ENCODE peak calls at places on chromosomes 2 and 18, in seven cellular contexts. N is Panc1; I is left lung; V is progenitor cell of endocrine pancreas; E is CD8-positive, alpha-beta T cell; Q is sigmoid colon; U is pancreas. T is an unnamed sample.

GRCh38 chr2:187541086-187542085 is 12.8 kb downstream of the TFPI start:
- DNase-seq in E (no peak), N (no peak), U (no peak), V (no peak), Q (no peak), I (no peak), T (no peak)

GRCh38 chr2:141767051-141767450 is 363.8 kb downstream of the LRP1B start:
- DNase-seq in E (no peak), Q (no peak), N (no peak), U (no peak), I (no peak), V (no peak), T (no peak)

GRCh38 chr2:79982445-79982844 is 322.1 kb downstream of the LRRTM1 start:
- DNase-seq in E (no peak), Q (no peak), I (no peak), N (no peak), V (no peak), U (no peak), T (no peak)

GRCh38 chr2:208545398-208546042 is 138.9 kb downstream of the PTH2R start:
- DNase-seq in Q (no peak), N (no peak), E (no peak), I (no peak), V (no peak), U (no peak), T (no peak)

GRCh38 chr2:165794520-165794882 is 454 bp upstream of the GALNT3 start:
- DNase-seq in V (no peak), Q (peak; percentile 57), I (peak; percentile 83), N (no peak), U (no peak), E (peak; percentile 46), T (no peak)

GRCh38 chr2:234670052-234670451 is 173.2 kb upstream of the ARL4C start:
- DNase-seq in E (no peak), U (no peak), Q (no peak), N (no peak), V (no peak), I (no peak), T (no peak)

GRCh38 chr18:14945286-14945685 is 197.3 kb downstream of the ANKRD30B start:
- DNase-seq in N (no peak), V (no peak), E (no peak), Q (no peak), I (no peak), U (no peak), T (no peak)

GRCh38 chr2:24466871-24467870 is 23.9 kb upstream of the NCOA1 start:
- DNase-seq in N (no peak), Q (no peak), I (no peak), U (no peak), V (no peak), E (no peak), T (no peak)

GRCh38 chr2:148096012-148096411 is 75.1 kb downstream of the MBD5 start:
- DNase-seq in N (no peak), Q (no peak), U (no peak), E (no peak), I (no peak), V (no peak), T (no peak)

GRCh38 chr2:153391131-153391530 is 87.4 kb downstream of the RPRM start:
- DNase-seq in N (no peak), V (no peak), I (no peak), U (no peak), Q (no peak), E (no peak), T (no peak)

GRCh38 chr18:6256521-6256920 is 158.2 kb downstream of the L3MBTL4 start:
- DNase-seq in V (no peak), I (no peak), U (no peak), N (no peak), Q (no peak), E (no peak), T (no peak)

GRCh38 chr18:74501386-74501785 is 5.2 kb downstream of the CNDP2 start:
- DNase-seq in I (no peak), N (no peak), U (no peak), V (no peak), E (no peak), Q (peak; percentile 25), T (no peak)

DNA sequence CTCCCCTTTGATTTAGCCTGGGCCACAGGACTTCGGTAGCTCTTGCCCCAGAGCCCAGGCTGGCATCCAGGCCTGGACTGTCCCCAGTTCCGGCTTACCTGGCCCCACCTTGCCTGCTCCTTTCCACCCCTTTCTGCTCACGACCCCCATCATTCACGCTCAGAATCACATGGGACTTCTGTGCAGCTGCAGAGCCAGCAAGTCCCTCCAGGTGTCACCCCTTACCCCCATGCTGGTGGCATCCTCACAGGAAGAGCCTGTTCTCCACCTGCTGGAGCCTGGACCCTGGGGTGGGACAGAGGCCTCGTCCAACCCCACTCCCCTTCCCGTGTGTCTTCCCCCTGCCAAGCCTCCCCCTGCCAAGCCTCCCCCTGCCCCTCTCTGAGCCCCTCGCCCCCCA is 7.9 kb upstream of the KCNIP3 start:
- DNase-seq in E (no peak), Q (no peak), V (no peak), I (no peak), N (no peak), U (no peak), T (no peak)
- TF ChIP-seq CTCF in E (no peak), Q (no peak), V (peak; percentile 14), I (no peak), N (no peak), U (no peak), T (no peak)

GRCh38 chr2:181902625-181903024 is 11.1 kb downstream of the ITPRID2 start:
- DNase-seq in V (no peak), N (no peak), U (no peak), Q (no peak), I (no peak), E (no peak), T (no peak)

GRCh38 chr2:181907635-181908034 is 16.1 kb downstream of the ITPRID2 start:
- DNase-seq in E (no peak), V (no peak), N (no peak), U (no peak), Q (no peak), I (no peak), T (no peak)

GRCh38 chr2:181900007-181900651 is 8.6 kb downstream of the ITPRID2 start:
- DNase-seq in N (no peak), V (no peak), I (no peak), E (no peak), Q (no peak), U (no peak), T (no peak)

GRCh38 chr2:181907005-181907549 is 15.5 kb downstream of the ITPRID2 start:
- DNase-seq in I (no peak), Q (no peak), E (no peak), N (no peak), U (no peak), V (no peak), T (no peak)

DNA sequence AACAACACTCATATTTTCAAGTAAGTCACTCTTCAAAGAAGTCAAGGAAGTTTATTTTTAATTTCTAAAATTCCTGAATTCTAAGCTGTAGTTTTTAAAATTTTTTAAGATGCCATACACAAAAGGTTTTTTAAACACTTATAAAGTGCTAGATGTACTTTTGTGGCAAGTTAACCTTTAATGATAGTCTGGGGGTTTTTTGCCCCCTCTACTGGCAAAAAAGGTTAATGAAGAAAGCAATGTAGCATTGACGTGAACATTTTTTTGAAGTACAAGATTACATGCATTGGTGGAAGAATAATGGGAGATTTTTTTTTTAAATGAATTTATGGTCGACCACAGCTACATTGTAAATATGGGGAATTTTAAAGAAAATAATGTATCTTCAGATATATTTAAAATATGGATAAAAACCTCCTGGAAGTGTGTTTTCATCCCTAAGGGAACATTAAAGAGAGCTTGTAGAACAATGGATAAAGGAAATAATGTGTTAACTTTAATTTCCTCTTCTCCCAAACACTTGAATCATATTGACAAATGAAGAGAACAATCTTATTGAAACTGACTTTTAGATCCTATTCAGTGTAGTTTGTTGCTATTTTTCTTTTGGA is 12.6 kb downstream of the ITPRID2 start:
- DNase-seq in I (no peak), E (no peak), U (no peak), V (no peak), N (no peak), Q (no peak), T (no peak)
- TF ChIP-seq CTCF in I (peak; percentile 40), E (peak; percentile 77), U (peak; percentile 9), V (peak; percentile 76), N (peak; percentile 68), Q (peak; percentile 56), T (peak; percentile 64)

GRCh38 chr18:56789004-56789888 is 138.1 kb downstream of the WDR7 start:
- DNase-seq in N (peak; percentile 13), I (no peak), U (no peak), V (no peak), Q (no peak), E (no peak), T (peak; percentile 36)
- TF ChIP-seq CTCF in N (peak; percentile 61), I (no peak), U (no peak), V (peak; percentile 65), Q (no peak), E (no peak), T (peak; percentile 71)

GRCh38 chr2:8986327-8986976 is 17.0 kb downstream of the MBOAT2 start:
- DNase-seq in I (no peak), V (no peak), Q (no peak), N (no peak), E (no peak), U (no peak), T (no peak)
- TF ChIP-seq CTCF in I (no peak), V (peak; percentile 57), Q (no peak), N (peak; percentile 65), E (no peak), U (no peak), T (peak; percentile 20)

GRCh38 chr2:150548527-150548926 is 61.1 kb upstream of the RND3 start:
- DNase-seq in E (no peak), U (no peak), V (no peak), N (no peak), I (no peak), Q (no peak), T (no peak)
- TF ChIP-seq CTCF in E (no peak), U (no peak), V (peak; percentile 53), N (peak; percentile 56), I (peak; percentile 6), Q (no peak), T (peak; percentile 43)

GRCh38 chr2:229712125-229712524 is 2.2 kb downstream of the DNER start:
- DNase-seq in Q (no peak), E (no peak), I (no peak), U (no peak), V (no peak), N (no peak), T (no peak)
- TF ChIP-seq CTCF in Q (no peak), E (no peak), I (no peak), U (no peak), V (no peak), N (peak; percentile 39), T (no peak)

GRCh38 chr2:36322108-36322507 is 33.5 kb upstream of the CRIM1 start:
- DNase-seq in U (no peak), I (no peak), V (no peak), E (no peak), N (no peak), Q (no peak), T (no peak)

GRCh38 chr2:36318547-36318946 is 37.0 kb upstream of the CRIM1 start:
- DNase-seq in U (no peak), E (no peak), Q (no peak), N (no peak), V (no peak), I (no peak), T (no peak)
- TF ChIP-seq CTCF in U (no peak), E (no peak), Q (no peak), N (peak; percentile 34), V (no peak), I (no peak), T (no peak)